ENCODE peak calls at places on chromosomes 11 and 22, in four cellular contexts. O is A549, Q is tibial nerve, W is K562. Y is an unnamed sample.

GRCh38 chr22:49324527-49325491 is 502.9 kb downstream of the BRD1 start:
- DNase-seq in Q (no peak), O (no peak), W (no peak), Y (no peak)

GRCh38 chr11:100761806-100762205 is 74.7 kb downstream of the ARHGAP42 start:
- DNase-seq in W (no peak), Q (no peak), O (no peak), Y (no peak)

GRCh38 chr11:10407749-10408472 is 47.2 kb upstream of the AMPD3 start:
- DNase-seq in O (no peak), W (no peak), Q (no peak), Y (no peak)

GRCh38 chr22:20550851-20551744 is 43.7 kb downstream of the MED15 start:
- DNase-seq in Q (no peak), W (no peak), O (no peak), Y (peak; percentile 64)

GRCh38 chr11:33899383-33900037 is 7.6 kb upstream of the LMO2 start:
- DNase-seq in O (peak; percentile 53), W (peak; percentile 56), Q (peak; percentile 60), Y (peak; percentile 58)

GRCh38 chr11:77027275-77027674 is 6.9 kb upstream of the B3GNT6 start:
- DNase-seq in O (no peak), Q (no peak), W (no peak), Y (no peak)

GRCh38 chr11:15987044-15987443 is 369.3 kb downstream of the SOX6 start:
- DNase-seq in O (no peak), W (no peak), Q (no peak), Y (no peak)

GRCh38 chr11:45538939-45539338 is 126.5 kb downstream of the CHST1 start:
- DNase-seq in W (no peak), O (no peak), Q (no peak), Y (no peak)

GRCh38 chr11:4050137-4050536 is 44.5 kb upstream of the RRM1 start:
- DNase-seq in Q (no peak), O (no peak), W (no peak), Y (no peak)

GRCh38 chr22:27797793-27798525 is 3.6 kb downstream of the MN1 start:
- DNase-seq in Q (no peak), W (no peak), O (no peak), Y (no peak)

GRCh38 chr22:17262976-17263375 is 43.7 kb upstream of the ADA2 start:
- DNase-seq in Q (no peak), W (no peak), O (no peak), Y (no peak)

GRCh38 chr22:50027639-50028537 is 15.3 kb upstream of the IL17REL start:
- DNase-seq in O (peak; percentile 37), W (no peak), Q (no peak), Y (no peak)

GRCh38 chr11:1310315-1310687 is 869 bp upstream of the TOLLIP start:
- DNase-seq in W (no peak), O (no peak), Q (no peak), Y (no peak)

GRCh38 chr11:116500002-116500832 is 272.6 kb downstream of the BUD13 start:
- DNase-seq in W (no peak), O (no peak), Q (no peak), Y (no peak)

GRCh38 chr11:83990160-83990733 is 704.1 kb upstream of the CCDC90B start:
- DNase-seq in Q (no peak), O (no peak), W (no peak), Y (peak; percentile 23)

GRCh38 chr11:63915961-63916836 is 765 bp downstream of the RCOR2 start:
- DNase-seq in O (peak; percentile 70), Q (no peak), W (peak; percentile 76), Y (no peak)

GRCh38 chr22:49305215-49305965 is 522.3 kb downstream of the BRD1 start:
- DNase-seq in Q (no peak), W (peak; percentile 60), O (peak; percentile 31), Y (peak; percentile 62)

GRCh38 chr11:95434489-95435057 is 203.6 kb upstream of the SESN3 start:
- DNase-seq in W (no peak), Q (no peak), O (no peak), Y (no peak)

GRCh38 chr11:36699271-36699670 is 101.2 kb upstream of the RAG2 start:
- DNase-seq in Q (no peak), O (no peak), W (no peak), Y (no peak)

GRCh38 chr11:83249972-83250593 is 36.1 kb downstream of the CCDC90B start:
- DNase-seq in W (peak; percentile 52), Q (no peak), O (peak; percentile 36), Y (no peak)

GRCh38 chr11:45089251-45089650 is 57.2 kb upstream of the PRDM11 start:
- DNase-seq in W (no peak), O (no peak), Q (peak; percentile 71), Y (peak; percentile 71)

GRCh38 chr22:19810381-19811141 is 44.1 kb downstream of the GNB1L start:
- DNase-seq in O (no peak), Q (peak; percentile 6), W (no peak), Y (peak; percentile 58)

GRCh38 chr22:50303848-50304527 is 3.5 kb downstream of the PLXNB2 start:
- DNase-seq in Q (no peak), O (no peak), W (peak; percentile 23), Y (peak; percentile 61)

GRCh38 chr22:26004477-26004876 is 164.8 kb upstream of the SEZ6L start:
- DNase-seq in Q (no peak), W (no peak), O (no peak), Y (no peak)

GRCh38 chr11:10503777-10504176 is 37.2 kb downstream of the RNF141 start:
- DNase-seq in O (no peak), Q (no peak), W (no peak), Y (no peak)

GRCh38 chr11:45563801-45564200 is 101.6 kb downstream of the CHST1 start:
- DNase-seq in W (peak; percentile 16), Q (no peak), O (no peak), Y (no peak)

GRCh38 chr22:24101966-24102365 is 79.3 kb upstream of the SUSD2 start:
- DNase-seq in W (no peak), Q (no peak), O (no peak), Y (no peak)

GRCh38 chr11:108246885-108247284 is 24.0 kb downstream of the ATM start:
- DNase-seq in O (no peak), Q (no peak), W (no peak), Y (no peak)

DNA sequence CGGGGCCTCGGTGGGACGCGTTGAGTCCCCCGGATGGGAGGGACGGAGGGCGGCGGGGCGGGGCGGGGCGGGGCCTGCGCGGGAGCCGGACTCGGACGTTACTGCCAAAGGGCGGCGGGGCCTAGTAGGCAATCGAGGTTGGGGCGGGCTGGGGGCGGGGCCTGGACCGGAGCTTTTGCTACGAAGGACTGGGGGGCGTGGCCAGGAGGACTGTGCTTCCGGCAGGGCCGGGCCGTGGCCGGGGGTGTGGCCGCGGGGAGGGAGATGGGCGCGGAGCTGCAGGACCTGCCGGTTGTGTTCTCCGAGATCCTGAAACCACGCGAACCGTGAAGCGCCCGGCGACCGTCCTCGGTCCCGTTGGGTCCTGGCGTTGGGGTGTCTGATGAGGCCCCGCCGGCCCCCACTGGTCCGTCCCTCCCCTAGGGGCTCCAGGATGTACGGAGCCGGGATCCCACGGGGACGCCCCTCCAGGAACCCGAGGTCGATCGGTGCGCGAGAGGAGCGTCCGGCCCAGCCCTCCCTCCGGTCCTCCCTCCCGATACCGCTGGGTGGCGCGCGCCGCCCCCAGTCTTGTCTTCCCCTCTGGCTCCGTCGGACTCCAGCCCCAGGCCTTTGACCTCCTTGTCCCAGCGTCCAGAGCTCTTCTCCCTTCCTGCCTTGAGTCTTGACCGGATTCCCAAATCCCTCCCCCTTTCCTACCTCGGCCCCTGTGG is 649 bp upstream of the NUDT8 start:
- DNase-seq in O (peak; percentile 91), W (peak; percentile 98), Q (peak; percentile 98), Y (peak; percentile 98)
- TF ChIP-seq POLR2A in O (peak; percentile 52), W (peak; percentile 86), Q (peak; percentile 75), Y (peak; percentile 28)

GRCh38 chr22:22120160-22120559 is 124.4 kb upstream of the VPREB1 start:
- DNase-seq in W (no peak), O (no peak), Q (no peak), Y (no peak)

GRCh38 chr22:22119003-22119402 is 125.6 kb upstream of the VPREB1 start:
- DNase-seq in W (no peak), Q (no peak), O (no peak), Y (no peak)

GRCh38 chr22:22122348-22123117 is 122.1 kb upstream of the VPREB1 start:
- DNase-seq in W (no peak), O (no peak), Q (no peak), Y (no peak)

GRCh38 chr22:22123118-22123959 is 121.2 kb upstream of the VPREB1 start:
- DNase-seq in O (no peak), W (no peak), Q (no peak), Y (no peak)

DNA sequence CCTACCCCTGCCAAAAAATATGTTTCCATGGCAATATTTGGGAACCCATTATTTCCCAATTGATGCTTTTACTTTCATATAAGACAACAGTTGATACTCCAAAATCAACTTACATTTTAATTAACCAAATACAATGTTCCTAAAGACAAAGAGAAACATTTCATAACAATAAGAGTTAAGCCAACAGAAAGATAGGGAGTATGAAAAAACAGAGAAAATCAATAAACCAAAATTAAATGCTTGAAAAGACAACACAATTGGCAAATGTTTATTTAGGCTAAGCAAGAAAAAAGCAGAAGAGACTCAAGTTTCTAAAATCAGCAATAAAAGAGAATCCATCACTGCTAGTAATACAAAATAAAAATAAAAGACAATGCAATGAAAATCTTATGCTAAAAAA is 123.1 kb upstream of the VPREB1 start:
- DNase-seq in W (no peak), O (no peak), Q (no peak), Y (no peak)
- TF ChIP-seq EP300 in W (no peak), O (no peak), Q (no peak), Y (no peak)

GRCh38 chr11:118224512-118225180 is at the start of gene JAML:
- DNase-seq in Q (no peak), O (no peak), W (no peak), Y (no peak)

GRCh38 chr11:118229274-118229847 is 4.5 kb upstream of the JAML start:
- DNase-seq in O (no peak), W (no peak), Q (no peak), Y (no peak)

GRCh38 chr11:118227865-118228785 is 3.3 kb upstream of the JAML start:
- DNase-seq in Q (no peak), O (no peak), W (no peak), Y (no peak)

GRCh38 chr11:118226294-118226693 is 1.5 kb upstream of the JAML start:
- DNase-seq in W (no peak), O (no peak), Q (no peak), Y (no peak)

GRCh38 chr11:118226781-118227180 is 2.0 kb upstream of the JAML start:
- DNase-seq in O (no peak), W (no peak), Q (no peak), Y (no peak)
- H3K27ac ChIP-seq in O (no peak overlapping the region), W (no peak overlapping the region), Q (peak overlapping the region; percentile 22), Y (no peak overlapping the region)

DNA sequence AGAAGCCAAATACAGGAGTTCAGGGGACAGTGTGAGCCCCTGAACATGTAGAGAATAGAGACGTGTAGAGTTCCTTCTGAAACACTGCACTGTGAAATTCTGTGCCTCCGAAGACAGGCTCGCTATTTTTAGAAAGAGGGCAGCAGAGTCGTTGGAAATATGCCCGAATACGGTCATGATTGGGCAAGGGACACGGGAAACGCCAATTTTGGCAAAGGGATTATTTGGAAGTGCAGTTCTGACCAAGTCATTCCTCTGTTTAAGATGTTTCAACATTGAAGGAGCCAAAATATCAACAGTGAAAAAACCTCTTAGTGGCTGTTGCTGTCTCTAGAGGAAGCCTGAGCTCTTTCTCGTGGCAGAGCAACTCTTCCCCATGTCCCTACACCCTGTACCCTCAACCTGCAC is 9.5 kb upstream of the CBX6 start:
- DNase-seq in W (no peak), O (no peak), Q (peak; percentile 65), Y (peak; percentile 81)
- TF ChIP-seq POLR2A in W (no peak), O (no peak), Q (peak; percentile 36), Y (no peak)